ENCODE peak calls at places on chromosomes 5 and 9, in seven cellular contexts. F, P, I, M, B, Z and V are unnamed samples.

GRCh38 chr9:136138566-136138965 is 19.9 kb upstream of the TMEM250 start:
- ATAC-seq in M (no peak), B (no peak), P (no peak), I (no peak), F (no peak), Z (peak), V (no peak)

GRCh38 chr9:114250648-114251047 is 72.2 kb upstream of the ORM1 start:
- ATAC-seq in M (peak), F (peak), Z (no peak), I (no peak), B (no peak), P (peak), V (no peak)

GRCh38 chr9:13090588-13090987 is 188.9 kb downstream of the MPDZ start:
- ATAC-seq in P (peak), M (no peak), Z (no peak), F (no peak), I (no peak), B (no peak), V (no peak)

GRCh38 chr9:71147368-71147767 is 25.9 kb upstream of the TRPM3 start:
- ATAC-seq in P (no peak), Z (no peak), B (no peak), M (no peak), F (no peak), I (no peak), V (no peak)

GRCh38 chr9:129023036-129023907 is 4.9 kb downstream of the SH3GLB2 start:
- ATAC-seq in B (no peak), I (peak), Z (no peak), P (peak), M (no peak), F (no peak), V (peak)

GRCh38 chr5:40453689-40454088 is 226.0 kb upstream of the PTGER4 start:
- ATAC-seq in Z (no peak), B (no peak), F (no peak), I (no peak), P (no peak), M (no peak), V (no peak)

GRCh38 chr5:39721394-39721793 is 296.6 kb upstream of the DAB2 start:
- ATAC-seq in F (no peak), P (peak), B (peak), I (no peak), Z (no peak), M (no peak), V (no peak)

GRCh38 chr9:124760719-124761118 is 10.4 kb downstream of the NR6A1 start:
- ATAC-seq in F (no peak), B (no peak), I (no peak), M (no peak), P (no peak), Z (no peak), V (no peak)

GRCh38 chr5:159286420-159287035 is 23.4 kb downstream of the UBLCP1 start:
- ATAC-seq in I (peak), Z (no peak), M (no peak), F (no peak), B (no peak), P (no peak), V (peak)

GRCh38 chr5:107265268-107265667 is 405.5 kb downstream of the EFNA5 start:
- ATAC-seq in Z (no peak), F (no peak), M (no peak), B (no peak), I (no peak), P (no peak), V (no peak)

GRCh38 chr9:89808801-89809200 is 204.0 kb downstream of the GADD45G start:
- ATAC-seq in Z (no peak), I (no peak), B (peak), P (no peak), F (no peak), M (no peak), V (no peak)

GRCh38 chr5:77428526-77428925 is 63.6 kb downstream of the WDR41 start:
- ATAC-seq in Z (no peak), I (no peak), B (no peak), F (no peak), M (no peak), P (no peak), V (no peak)

GRCh38 chr5:122152266-122152900 is 23.0 kb downstream of the ZNF474 start:
- ATAC-seq in Z (no peak), M (no peak), I (no peak), B (no peak), P (no peak), F (no peak), V (no peak)

GRCh38 chr5:140228364-140228837 is 53.4 kb downstream of the CYSTM1 start:
- ATAC-seq in M (peak), B (no peak), P (peak), F (no peak), Z (no peak), I (no peak), V (peak)

GRCh38 chr9:85645909-85646627 is 95.7 kb downstream of the AGTPBP1 start:
- ATAC-seq in F (no peak), I (no peak), Z (no peak), P (no peak), B (no peak), M (no peak), V (no peak)

GRCh38 chr5:122313941-122314340 is 1.9 kb downstream of the SNCAIP start:
- ATAC-seq in I (no peak), B (no peak), P (no peak), Z (no peak), F (no peak), M (no peak), V (no peak)

GRCh38 chr5:149114403-149115312 is 26.6 kb upstream of the ABLIM3 start:
- ATAC-seq in Z (peak), F (peak), M (peak), B (peak), I (peak), P (peak), V (peak)

GRCh38 chr5:6847896-6848295 is 134.7 kb downstream of the TENT4A start:
- ATAC-seq in Z (no peak), P (no peak), M (no peak), B (no peak), F (no peak), I (no peak), V (no peak)

GRCh38 chr5:158589939-158590338 is 509.8 kb downstream of the EBF1 start:
- ATAC-seq in F (no peak), M (no peak), Z (no peak), I (no peak), B (no peak), P (no peak), V (no peak)

GRCh38 chr5:14417232-14417730 is 164.3 kb upstream of the OTULINL start:
- ATAC-seq in Z (no peak), P (peak), I (no peak), F (no peak), B (no peak), M (peak), V (no peak)

GRCh38 chr5:13107553-13107952 is 836.9 kb downstream of the DNAH5 start:
- ATAC-seq in I (peak), P (no peak), F (no peak), B (no peak), M (no peak), Z (no peak), V (no peak)

GRCh38 chr5:171736976-171737848 is 48.4 kb upstream of the SMIM23 start:
- ATAC-seq in P (peak), Z (no peak), I (no peak), B (no peak), F (peak), M (peak), V (no peak)

GRCh38 chr9:34647651-34648050 is 1.2 kb downstream of the GALT start:
- ATAC-seq in I (no peak), F (no peak), M (no peak), B (no peak), P (no peak), Z (no peak), V (no peak)

GRCh38 chr5:36570696-36571095 is 35.7 kb upstream of the SLC1A3 start:
- ATAC-seq in P (no peak), Z (no peak), I (no peak), B (no peak), M (peak), F (no peak), V (no peak)

GRCh38 chr5:79859588-79859987 is 131.5 kb downstream of the MTX3 start:
- ATAC-seq in Z (no peak), I (no peak), B (no peak), F (no peak), P (no peak), M (peak), V (no peak)

GRCh38 chr9:8842402-8843193 is 1043.0 kb upstream of the DMAC1 start:
- ATAC-seq in B (no peak), F (no peak), I (no peak), P (no peak), Z (no peak), M (no peak), V (no peak)

GRCh38 chr5:149125386-149125891 is 15.9 kb upstream of the ABLIM3 start:
- ATAC-seq in P (no peak), Z (no peak), F (peak), B (no peak), M (no peak), I (peak), V (peak)